ENCODE peak calls at places on chromosomes 13 and 19, in six cellular contexts. E, J, O, Q, R and H are unnamed samples.

GRCh38 chr13:90307136-90307535 is 1040.4 kb upstream of the MIR17HG start:
- DNase-seq in R (no peak), O (no peak), J (no peak), Q (no peak), E (no peak), H (no peak)

GRCh38 chr13:74550039-74550438 is 415.8 kb upstream of the KLF12 start:
- DNase-seq in Q (no peak), R (no peak), E (no peak), J (no peak), O (peak; percentile 28), H (peak; percentile 53)

GRCh38 chr19:8569066-8569761 is 8.0 kb downstream of the MYO1F start:
- DNase-seq in R (no peak), O (peak; percentile 94), E (peak; percentile 41), Q (no peak), J (no peak), H (no peak)

GRCh38 chr19:18859676-18860301 is 28.0 kb downstream of the UPF1 start:
- DNase-seq in Q (no peak), O (no peak), J (no peak), E (no peak), R (peak; percentile 78), H (no peak)

GRCh38 chr19:8615813-8616596 is 5.5 kb upstream of the ADAMTS10 start:
- DNase-seq in Q (no peak), R (no peak), J (peak; percentile 7), O (peak; percentile 66), E (no peak), H (peak; percentile 79)

GRCh38 chr19:47176627-47177090 is 46.0 kb downstream of the SAE1 start:
- DNase-seq in Q (no peak), O (peak; percentile 96), J (no peak), R (peak; percentile 16), E (no peak), H (no peak)

GRCh38 chr13:111668451-111668850 is 348.0 kb downstream of the TEX29 start:
- DNase-seq in E (no peak), O (no peak), Q (no peak), J (no peak), R (no peak), H (no peak)

GRCh38 chr13:106566682-106567420 is 1.1 kb downstream of the ARGLU1 start:
- DNase-seq in O (peak; percentile 67), Q (peak; percentile 45), R (peak; percentile 65), J (peak; percentile 21), E (peak; percentile 19), H (peak; percentile 75)

GRCh38 chr13:45122941-45123340 is 2.6 kb downstream of the GTF2F2 start:
- DNase-seq in E (no peak), O (no peak), J (no peak), R (no peak), Q (no peak), H (no peak)

GRCh38 chr13:27573265-27573664 is 47.1 kb downstream of the LNX2 start:
- DNase-seq in O (peak; percentile 77), J (no peak), Q (no peak), E (no peak), R (no peak), H (no peak)

GRCh38 chr13:95317037-95317989 is 16.1 kb upstream of the ABCC4 start:
- DNase-seq in O (peak; percentile 69), J (no peak), Q (no peak), R (no peak), E (no peak), H (no peak)

GRCh38 chr13:108272333-108272732 is 2.8 kb downstream of the TNFSF13B start:
- DNase-seq in R (no peak), O (peak; percentile 45), J (no peak), Q (no peak), E (no peak), H (no peak)

GRCh38 chr19:10334340-10335148 is 1.2 kb upstream of the RAVER1 start:
- DNase-seq in R (peak; percentile 96), J (peak; percentile 80), Q (peak; percentile 92), E (peak; percentile 71), O (peak; percentile 98), H (peak; percentile 95)

GRCh38 chr19:16795731-16796130 is 33.5 kb upstream of the SIN3B start:
- DNase-seq in Q (no peak), J (no peak), R (no peak), O (no peak), E (no peak), H (peak; percentile 41)

GRCh38 chr19:32646556-32646955 is 28.4 kb downstream of the ANKRD27 start:
- DNase-seq in R (no peak), J (no peak), Q (no peak), E (no peak), O (no peak), H (no peak)

GRCh38 chr19:4534836-4535658 is at the start of gene PLIN5:
- DNase-seq in R (peak; percentile 81), E (no peak), Q (peak; percentile 51), O (peak; percentile 43), J (peak; percentile 48), H (peak; percentile 96)